ENCODE peak calls at places on chromosomes 13 and 19, in nine cellular contexts. E is AG10803, U is glutamatergic neuron, B is HFF-Myc, F is nephron progenitor cell, J is ovary, L is AG04449, O is astrocyte of the cerebellum, V is fibroblast of pulmonary artery. C is an unnamed sample.

GRCh38 chr19:43407416-43408005 is 7.2 kb upstream of the TEX101 start:
- DNase-seq in U (no peak), B (no peak), V (no peak), E (no peak), J (no peak), L (no peak), O (no peak), F (no peak), C (no peak)

GRCh38 chr19:35266904-35267817 is 1.6 kb upstream of the USF2 start:
- DNase-seq in F (peak), O (no peak), E (peak), B (no peak), J (peak), V (no peak), L (no peak), U (peak), C (no peak)

GRCh38 chr13:31096624-31097302 is 64.9 kb downstream of the HSPH1 start:
- DNase-seq in U (no peak), B (no peak), J (no peak), F (no peak), V (no peak), L (no peak), O (no peak), E (no peak), C (no peak)

GRCh38 chr19:4057913-4058695 is 8.6 kb downstream of the ZBTB7A start:
- DNase-seq in B (peak), U (peak), F (no peak), V (peak), O (no peak), L (no peak), J (peak), E (peak), C (peak)

GRCh38 chr19:17862711-17863519 is 3.2 kb downstream of the RPL18A start:
- DNase-seq in F (no peak), E (no peak), L (no peak), B (no peak), U (no peak), O (no peak), V (no peak), J (peak), C (no peak)

GRCh38 chr13:76231522-76232167 is 595.5 kb downstream of the LMO7 start:
- DNase-seq in E (no peak), B (no peak), J (no peak), L (no peak), O (no peak), U (no peak), V (no peak), F (no peak), C (no peak)

GRCh38 chr19:58349590-58349989 is 3.7 kb downstream of the A1BG start:
- DNase-seq in V (no peak), U (no peak), F (no peak), E (no peak), L (no peak), B (no peak), O (no peak), J (no peak), C (no peak)

GRCh38 chr13:50326746-50327145 is 311.5 kb downstream of the KCNRG start:
- DNase-seq in V (no peak), B (no peak), J (no peak), F (no peak), E (peak), O (peak), L (no peak), U (no peak), C (no peak)

GRCh38 chr13:113651511-113652403 is 6.2 kb downstream of the ATP4B start:
- DNase-seq in O (no peak), L (no peak), U (peak), B (no peak), V (no peak), J (peak), F (no peak), E (no peak), C (no peak)

GRCh38 chr19:2428756-2429711 is 1.6 kb upstream of the TIMM13 start:
- DNase-seq in V (no peak), L (no peak), E (no peak), B (no peak), F (no peak), U (peak), J (no peak), O (no peak), C (no peak)

GRCh38 chr13:45441633-45442032 is 23.1 kb upstream of the COG3 start:
- DNase-seq in B (no peak), U (no peak), V (peak), F (no peak), J (no peak), E (peak), O (no peak), L (no peak), C (no peak)

GRCh38 chr19:33280351-33280921 is 21.9 kb downstream of the CEBPA start:
- DNase-seq in F (no peak), B (no peak), V (no peak), J (no peak), L (no peak), O (no peak), E (no peak), U (no peak), C (no peak)

GRCh38 chr13:110423689-110424302 is 116.7 kb downstream of the COL4A2 start:
- DNase-seq in J (no peak), F (no peak), E (no peak), B (no peak), L (no peak), O (no peak), V (no peak), U (no peak), C (no peak)

GRCh38 chr19:55441692-55442321 is 1.3 kb downstream of the SHISA7 start:
- DNase-seq in J (no peak), B (no peak), V (no peak), U (no peak), L (no peak), O (no peak), E (no peak), F (no peak), C (no peak)

GRCh38 chr19:10961763-10962536 is 1.1 kb downstream of the SMARCA4 start:
- DNase-seq in O (no peak), J (no peak), E (no peak), B (no peak), V (peak), L (no peak), U (no peak), F (no peak), C (no peak)

GRCh38 chr19:2477141-2477710 is 1.3 kb downstream of the GADD45B start:
- DNase-seq in O (no peak), U (no peak), B (no peak), V (no peak), F (peak), L (no peak), E (no peak), J (peak), C (no peak)

GRCh38 chr19:17835182-17836006 is 12.4 kb downstream of the JAK3 start:
- DNase-seq in U (no peak), V (peak), O (no peak), L (no peak), B (no peak), F (no peak), E (no peak), J (no peak), C (no peak)

GRCh38 chr13:73000027-73000674 is 58.7 kb upstream of the KLF5 start:
- DNase-seq in V (peak), U (no peak), J (no peak), B (no peak), F (no peak), L (no peak), O (no peak), E (peak), C (no peak)

GRCh38 chr19:39833464-39834286 is at the start of gene DYRK1B:
- DNase-seq in O (peak), V (peak), J (peak), F (peak), U (peak), E (peak), B (peak), L (peak), C (peak)

GRCh38 chr19:47280183-47280797 is 5.6 kb downstream of the INAFM1 start:
- DNase-seq in U (peak), F (peak), B (no peak), O (no peak), E (peak), J (no peak), L (no peak), V (peak), C (no peak)

GRCh38 chr19:42242071-42242511 is 311 bp downstream of the GSK3A start:
- DNase-seq in E (peak), V (no peak), U (no peak), B (no peak), O (no peak), J (no peak), F (no peak), L (no peak), C (no peak)

GRCh38 chr19:30686252-30686762 is 314.1 kb downstream of the ZNF536 start:
- DNase-seq in O (no peak), B (no peak), F (no peak), L (no peak), U (no peak), V (peak), E (peak), J (peak), C (no peak)

GRCh38 chr19:31096047-31096446 is 253.2 kb downstream of the TSHZ3 start:
- DNase-seq in U (peak), J (no peak), E (no peak), V (no peak), O (no peak), L (no peak), B (no peak), F (no peak), C (no peak)

GRCh38 chr19:3492131-3492839 is 8.2 kb downstream of the DOHH start:
- DNase-seq in V (no peak), U (no peak), E (no peak), O (no peak), F (no peak), L (no peak), J (no peak), B (no peak), C (no peak)

GRCh38 chr19:3304871-3305423 is 61.4 kb upstream of the NFIC start:
- DNase-seq in B (peak), L (no peak), U (peak), E (peak), V (peak), J (peak), O (peak), F (peak), C (no peak)

GRCh38 chr19:28504139-28504538 is 708.8 kb downstream of the UQCRFS1 start:
- DNase-seq in E (no peak), L (no peak), V (no peak), F (no peak), J (no peak), B (no peak), U (no peak), O (peak), C (no peak)

GRCh38 chr19:33301011-33301899 is 1.1 kb downstream of the CEBPA start:
- DNase-seq in V (no peak), U (peak), O (no peak), B (no peak), L (no peak), E (peak), J (no peak), F (peak), C (no peak)

GRCh38 chr13:41751734-41752445 is 209.0 kb downstream of the VWA8 start:
- DNase-seq in J (no peak), O (no peak), V (no peak), E (no peak), U (no peak), B (no peak), L (no peak), F (no peak), C (no peak)
- TF ChIP-seq CTCF in J (no peak), O (no peak), V (no peak), E (no peak), U (no peak), B (no peak), L (no peak), F (no peak), C (no peak)

GRCh38 chr19:51016798-51017683 is 2.5 kb downstream of the KLK10 start:
- DNase-seq in F (peak), E (peak), O (no peak), L (no peak), J (peak), B (peak), V (peak), U (peak), C (no peak)
- TF ChIP-seq CTCF in F (peak), E (peak), O (peak), L (peak), J (peak), B (peak), V (peak), U (peak), C (peak)

DNA sequence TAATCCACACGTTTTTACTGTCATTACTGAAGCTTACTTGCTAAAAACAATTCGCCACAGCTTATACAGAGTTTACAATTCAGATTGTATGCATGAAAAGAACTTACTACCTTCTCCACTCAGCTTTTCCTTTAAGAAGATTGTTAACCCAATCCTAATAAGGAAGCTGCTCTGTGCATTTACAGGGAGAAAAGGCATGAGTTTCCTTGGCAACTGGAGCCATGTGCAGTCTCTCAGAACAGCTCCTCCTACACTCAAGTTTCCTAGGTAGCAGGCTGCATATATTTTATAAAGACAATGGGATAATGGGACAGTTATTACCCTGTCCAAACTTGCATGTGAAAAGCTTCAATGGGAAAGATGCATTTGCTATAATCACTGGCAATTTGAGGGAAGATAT is 125.5 kb upstream of the TRPC4 start:
- DNase-seq in E (no peak), B (peak), U (no peak), J (no peak), L (no peak), O (no peak), F (peak), V (peak), C (no peak)
- TF ChIP-seq CTCF in E (no peak), B (no peak), U (no peak), J (no peak), L (no peak), O (no peak), F (no peak), V (no peak), C (no peak)

GRCh38 chr13:25401958-25402357 is 30.2 kb downstream of the ATP8A2 start:
- DNase-seq in U (no peak), F (no peak), V (no peak), O (no peak), L (no peak), E (no peak), B (no peak), J (no peak), C (no peak)
- TF ChIP-seq CTCF in U (no peak), F (no peak), V (no peak), O (no peak), L (no peak), E (no peak), B (no peak), J (no peak), C (no peak)

GRCh38 chr19:16516381-16516780 is 20.2 kb downstream of the C19orf44 start:
- DNase-seq in V (no peak), F (no peak), L (no peak), B (no peak), U (no peak), O (no peak), J (no peak), E (no peak), C (no peak)

GRCh38 chr19:16518483-16519229 is 22.5 kb downstream of the C19orf44 start:
- DNase-seq in F (no peak), L (no peak), B (no peak), O (no peak), E (no peak), J (no peak), V (no peak), U (no peak), C (no peak)

GRCh38 chr19:16518061-16518460 is 21.9 kb downstream of the C19orf44 start:
- DNase-seq in F (no peak), V (no peak), B (no peak), J (no peak), O (no peak), L (no peak), U (no peak), E (no peak), C (no peak)

GRCh38 chr19:16516923-16517610 is 20.9 kb downstream of the C19orf44 start:
- DNase-seq in O (no peak), E (no peak), J (no peak), F (no peak), B (no peak), L (no peak), V (no peak), U (no peak), C (no peak)

DNA sequence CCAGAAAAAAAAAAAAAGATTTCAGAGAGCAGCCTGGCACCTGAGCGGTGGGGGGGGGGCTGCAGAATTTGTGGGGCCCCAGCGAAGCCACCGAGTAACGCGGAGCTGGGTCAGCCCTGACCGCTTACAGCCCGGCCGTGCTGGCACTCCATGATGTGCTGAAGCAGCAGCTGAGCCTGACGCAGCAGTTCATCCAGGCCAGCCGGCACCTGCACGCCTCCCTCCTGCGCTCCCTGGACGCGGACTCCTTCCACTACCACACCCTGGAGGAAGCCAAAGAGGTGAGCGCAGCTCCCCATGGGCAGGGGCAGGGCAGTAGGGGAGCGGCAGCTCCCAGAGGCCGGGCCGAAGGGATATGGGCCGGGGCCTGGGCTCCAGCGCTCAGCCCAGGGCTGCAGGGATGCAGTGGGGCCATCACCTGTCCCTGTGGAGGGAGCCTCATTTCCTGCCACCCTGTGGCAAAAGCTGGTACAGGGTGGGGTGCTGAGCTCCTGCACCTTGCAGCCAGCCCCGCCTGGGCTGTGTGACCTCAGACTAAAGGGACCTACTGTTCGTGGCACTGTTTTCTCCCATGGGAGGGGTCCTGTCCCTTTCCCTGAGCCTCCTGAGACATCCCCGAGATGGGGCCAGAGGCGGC is 18.3 kb downstream of the C19orf44 start:
- DNase-seq in U (no peak), E (no peak), B (no peak), L (no peak), J (no peak), O (no peak), F (no peak), V (no peak), C (no peak)
- TF ChIP-seq CTCF in U (no peak), E (no peak), B (no peak), L (no peak), J (no peak), O (no peak), F (no peak), V (no peak), C (no peak)

DNA sequence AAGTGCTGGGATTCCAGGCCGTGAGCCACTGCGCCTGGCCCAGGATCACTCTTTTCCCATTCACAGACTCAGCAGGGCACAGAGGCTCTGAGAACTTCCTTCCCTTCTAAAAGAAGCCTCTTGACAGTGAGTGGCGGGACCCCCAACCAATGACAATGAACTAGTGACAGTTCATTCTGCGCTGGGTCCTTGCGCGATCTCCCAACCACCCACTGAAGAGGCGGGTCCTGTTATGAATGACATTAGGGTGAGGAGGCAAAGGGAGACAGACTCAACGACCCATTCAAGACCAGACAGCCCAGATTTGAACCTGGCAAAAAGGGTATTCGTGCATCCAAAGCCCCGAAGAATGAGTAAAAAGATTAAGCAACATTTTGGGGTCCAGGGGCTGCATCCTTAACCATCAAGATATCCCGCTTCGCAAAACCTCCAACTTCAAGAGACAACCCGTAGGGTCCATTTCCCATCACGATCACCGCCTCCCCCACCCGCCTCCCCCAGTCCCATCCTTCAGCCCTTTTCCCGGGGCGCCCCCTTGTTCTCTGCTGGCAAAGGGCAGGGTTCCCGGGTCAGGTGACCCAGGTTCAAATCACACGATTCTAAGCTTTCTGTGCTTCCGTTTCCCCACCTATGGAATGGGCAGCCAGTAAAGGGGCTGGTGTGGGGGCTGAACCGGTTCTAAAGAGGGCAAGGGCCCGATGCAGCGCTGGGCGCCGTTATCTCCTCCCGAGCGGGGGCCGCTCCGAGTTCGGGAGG is 719 bp downstream of the SUGP2 start:
- DNase-seq in J (peak), V (peak), B (peak), U (peak), O (peak), F (peak), E (peak), L (peak), C (peak)
- TF ChIP-seq CTCF in J (no peak), V (no peak), B (no peak), U (no peak), O (no peak), F (no peak), E (no peak), L (no peak), C (no peak)

GRCh38 chr19:6125571-6125989 is 9.9 kb upstream of the ACSBG2 start:
- DNase-seq in U (peak), B (peak), L (no peak), E (peak), F (peak), O (peak), J (no peak), V (peak), C (peak)

GRCh38 chr19:6127716-6128335 is 7.6 kb upstream of the ACSBG2 start:
- DNase-seq in F (no peak), O (no peak), U (no peak), B (no peak), J (no peak), V (no peak), E (peak), L (no peak), C (no peak)

GRCh38 chr19:6126335-6126974 is 9.0 kb upstream of the ACSBG2 start:
- DNase-seq in B (no peak), J (no peak), E (peak), L (no peak), F (no peak), V (peak), U (no peak), O (peak), C (no peak)
- TF ChIP-seq CTCF in B (peak), J (no peak), E (peak), L (peak), F (no peak), V (peak), U (no peak), O (peak), C (peak)

GRCh38 chr13:38044067-38044466 is 174.5 kb upstream of the TRPC4 start:
- DNase-seq in B (no peak), O (no peak), U (no peak), J (no peak), L (no peak), F (no peak), V (no peak), E (no peak), C (no peak)

GRCh38 chr13:38046049-38046376 is 176.4 kb upstream of the TRPC4 start:
- DNase-seq in B (no peak), U (no peak), J (no peak), E (no peak), O (no peak), F (no peak), V (no peak), L (no peak), C (no peak)

GRCh38 chr13:38042771-38043170 is 173.2 kb upstream of the TRPC4 start:
- DNase-seq in B (no peak), V (peak), F (no peak), U (no peak), O (no peak), E (peak), L (peak), J (no peak), C (no peak)

GRCh38 chr13:38045278-38046048 is 175.9 kb upstream of the TRPC4 start:
- DNase-seq in O (peak), E (peak), U (no peak), V (peak), B (peak), F (no peak), L (no peak), J (no peak), C (no peak)
- TF ChIP-seq CTCF in O (peak), E (peak), U (peak), V (peak), B (peak), F (peak), L (peak), J (no peak), C (peak)

DNA sequence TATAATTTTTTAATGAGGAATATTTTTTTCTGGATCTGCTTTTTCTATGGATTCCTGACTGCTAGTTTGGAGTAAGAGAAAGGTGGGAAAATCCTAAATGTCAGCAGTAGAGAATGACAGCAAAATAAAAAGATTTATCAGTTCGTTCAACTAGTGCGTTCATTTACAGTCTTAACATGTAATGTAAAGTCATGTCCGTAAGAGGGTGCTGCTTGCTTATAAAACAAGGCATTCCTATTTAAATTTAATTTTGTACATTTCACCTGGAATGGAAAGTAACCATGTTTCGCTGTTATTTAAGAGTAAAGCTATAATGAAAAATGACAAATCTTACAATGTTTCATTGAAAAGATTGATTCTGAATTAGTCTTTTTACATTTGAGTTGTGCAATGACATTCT is 76.6 kb downstream of the ZMYM2 start:
- DNase-seq in J (no peak), L (no peak), V (peak), E (no peak), F (no peak), U (no peak), B (no peak), O (no peak), C (no peak)
- TF ChIP-seq CTCF in J (no peak), L (no peak), V (no peak), E (peak), F (no peak), U (no peak), B (no peak), O (no peak), C (no peak)

C was measured in AG09319.